ENCODE peak calls at places on chromosomes 11 and 22, in seven cellular contexts. One of them, this sample, is unnamed. For H3K4me1, the result is how much of the 10 kb centered on the place peaks cover.

GRCh38 chr11:72294566-72295395 is 50.8 kb upstream of the PHOX2A start:
- DNase-seq in H1: no peak
- DNase-seq in body of pancreas: no peak
- DNase-seq in mammary epithelial cell: no peak
- DNase-seq in heart right ventricle: no peak
- DNase-seq in astrocyte: no peak
- DNase-seq in colonic mucosa: no peak
- DNase-seq in this sample: no peak

GRCh38 chr22:38865201-38866023 is 6.6 kb downstream of the CBX6 start:
- DNase-seq in H1: no peak
- DNase-seq in colonic mucosa: no peak
- DNase-seq in astrocyte: no peak
- DNase-seq in heart right ventricle: no peak
- DNase-seq in mammary epithelial cell: no peak
- DNase-seq in body of pancreas: no peak
- DNase-seq in this sample: no peak

GRCh38 chr11:97118756-97119155 is 728.9 kb downstream of the JRKL start:
- DNase-seq in mammary epithelial cell: no peak
- DNase-seq in body of pancreas: no peak
- DNase-seq in heart right ventricle: no peak
- DNase-seq in H1: no peak
- DNase-seq in colonic mucosa: no peak
- DNase-seq in astrocyte: no peak
- DNase-seq in this sample: no peak

GRCh38 chr11:118634435-118635236 is 27.2 kb downstream of the PHLDB1 start:
- DNase-seq in body of pancreas: peak
- DNase-seq in heart right ventricle: peak
- DNase-seq in mammary epithelial cell: peak
- DNase-seq in H1: peak
- DNase-seq in colonic mucosa: peak
- DNase-seq in astrocyte: peak
- DNase-seq in this sample: no peak

GRCh38 chr11:29161216-29161615 is 855.6 kb downstream of the KCNA4 start:
- DNase-seq in heart right ventricle: no peak
- DNase-seq in mammary epithelial cell: peak
- DNase-seq in astrocyte: peak
- DNase-seq in H1: no peak
- DNase-seq in colonic mucosa: no peak
- DNase-seq in body of pancreas: no peak
- DNase-seq in this sample: peak

GRCh38 chr11:45919806-45920530 is 2.3 kb upstream of the PEX16 start:
- DNase-seq in H1: no peak
- DNase-seq in colonic mucosa: no peak
- DNase-seq in heart right ventricle: peak
- DNase-seq in body of pancreas: peak
- DNase-seq in mammary epithelial cell: no peak
- DNase-seq in astrocyte: no peak
- DNase-seq in this sample: no peak

GRCh38 chr11:4677948-4678347 is 19.7 kb downstream of the OR51E2 start:
- DNase-seq in mammary epithelial cell: no peak
- DNase-seq in H1: no peak
- DNase-seq in colonic mucosa: no peak
- DNase-seq in astrocyte: no peak
- DNase-seq in heart right ventricle: no peak
- DNase-seq in body of pancreas: no peak
- DNase-seq in this sample: no peak

GRCh38 chr11:32566527-32566926 is 17.1 kb upstream of the EIF3M start:
- DNase-seq in heart right ventricle: no peak
- DNase-seq in astrocyte: no peak
- DNase-seq in H1: no peak
- DNase-seq in mammary epithelial cell: no peak
- DNase-seq in body of pancreas: no peak
- DNase-seq in colonic mucosa: no peak
- DNase-seq in this sample: no peak

GRCh38 chr22:39960791-39961746 is 872 bp downstream of the TMA7B start:
- DNase-seq in H1: no peak
- DNase-seq in colonic mucosa: no peak
- DNase-seq in mammary epithelial cell: peak
- DNase-seq in astrocyte: peak
- DNase-seq in body of pancreas: no peak
- DNase-seq in heart right ventricle: no peak
- DNase-seq in this sample: peak

GRCh38 chr22:28381427-28382167 is 298.0 kb downstream of the TTC28 start:
- DNase-seq in colonic mucosa: no peak
- DNase-seq in heart right ventricle: no peak
- DNase-seq in mammary epithelial cell: no peak
- DNase-seq in H1: no peak
- DNase-seq in astrocyte: peak
- DNase-seq in body of pancreas: no peak
- DNase-seq in this sample: no peak

GRCh38 chr11:33475999-33476398 is 218.8 kb downstream of the HIPK3 start:
- DNase-seq in colonic mucosa: no peak
- DNase-seq in H1: no peak
- DNase-seq in astrocyte: peak
- DNase-seq in body of pancreas: peak
- DNase-seq in mammary epithelial cell: peak
- DNase-seq in heart right ventricle: peak
- DNase-seq in this sample: peak

GRCh38 chr22:43428005-43428485 is 16.2 kb downstream of the MPPED1 start:
- DNase-seq in astrocyte: no peak
- DNase-seq in mammary epithelial cell: no peak
- DNase-seq in heart right ventricle: no peak
- DNase-seq in body of pancreas: no peak
- DNase-seq in H1: no peak
- DNase-seq in colonic mucosa: no peak
- DNase-seq in this sample: no peak

GRCh38 chr11:79492008-79492407 is 51.2 kb upstream of the TENM4 start:
- DNase-seq in H1: no peak
- DNase-seq in heart right ventricle: no peak
- DNase-seq in astrocyte: no peak
- DNase-seq in body of pancreas: no peak
- DNase-seq in mammary epithelial cell: no peak
- DNase-seq in colonic mucosa: no peak
- DNase-seq in this sample: no peak

GRCh38 chr22:26131755-26132154 is 37.5 kb upstream of the SEZ6L start:
- DNase-seq in colonic mucosa: no peak
- DNase-seq in H1: no peak
- DNase-seq in astrocyte: no peak
- DNase-seq in body of pancreas: no peak
- DNase-seq in heart right ventricle: no peak
- DNase-seq in mammary epithelial cell: no peak
- DNase-seq in this sample: no peak

GRCh38 chr22:26139320-26139719 is 29.9 kb upstream of the SEZ6L start:
- DNase-seq in mammary epithelial cell: peak
- DNase-seq in colonic mucosa: no peak
- DNase-seq in body of pancreas: peak
- DNase-seq in heart right ventricle: peak
- DNase-seq in astrocyte: no peak
- DNase-seq in H1: no peak
- DNase-seq in this sample: no peak

GRCh38 chr22:26134654-26135330 is 34.5 kb upstream of the SEZ6L start:
- DNase-seq in mammary epithelial cell: no peak
- DNase-seq in heart right ventricle: no peak
- DNase-seq in astrocyte: no peak
- DNase-seq in body of pancreas: no peak
- DNase-seq in colonic mucosa: no peak
- DNase-seq in H1: no peak
- DNase-seq in this sample: no peak
- TF ChIP-seq CTCF in mammary epithelial cell: no peak
- TF ChIP-seq CTCF in heart right ventricle: no peak
- TF ChIP-seq CTCF in astrocyte: no peak
- TF ChIP-seq CTCF in body of pancreas: no peak
- TF ChIP-seq CTCF in colonic mucosa: no peak
- TF ChIP-seq CTCF in H1: peak
- TF ChIP-seq CTCF in this sample: peak

GRCh38 chr11:121467965-121468364 is 15.2 kb upstream of the SORL1-AS1 start:
- DNase-seq in heart right ventricle: no peak
- DNase-seq in mammary epithelial cell: peak
- DNase-seq in body of pancreas: no peak
- DNase-seq in astrocyte: peak
- DNase-seq in H1: no peak
- DNase-seq in colonic mucosa: no peak
- DNase-seq in this sample: no peak
- H3K4me1 ChIP-seq in heart right ventricle: under half
- H3K4me1 ChIP-seq in mammary epithelial cell: under half
- H3K4me1 ChIP-seq in body of pancreas: under half
- H3K4me1 ChIP-seq in astrocyte: under half
- H3K4me1 ChIP-seq in H1: under half
- H3K4me1 ChIP-seq in colonic mucosa: under half
- H3K4me1 ChIP-seq in this sample: under half

GRCh38 chr11:40291304-40292100 is 1168.0 kb downstream of the LRRC4C start:
- DNase-seq in astrocyte: no peak
- DNase-seq in H1: no peak
- DNase-seq in mammary epithelial cell: no peak
- DNase-seq in heart right ventricle: no peak
- DNase-seq in body of pancreas: no peak
- DNase-seq in colonic mucosa: no peak
- DNase-seq in this sample: no peak

GRCh38 chr11:40295466-40295865 is 1164.0 kb downstream of the LRRC4C start:
- DNase-seq in H1: no peak
- DNase-seq in mammary epithelial cell: no peak
- DNase-seq in body of pancreas: no peak
- DNase-seq in heart right ventricle: no peak
- DNase-seq in astrocyte: no peak
- DNase-seq in colonic mucosa: no peak
- DNase-seq in this sample: no peak

GRCh38 chr11:40294343-40294723 is 1165.1 kb downstream of the LRRC4C start:
- DNase-seq in astrocyte: no peak
- DNase-seq in H1: no peak
- DNase-seq in heart right ventricle: no peak
- DNase-seq in mammary epithelial cell: no peak
- DNase-seq in body of pancreas: no peak
- DNase-seq in colonic mucosa: no peak
- DNase-seq in this sample: no peak

GRCh38 chr11:40292636-40293585 is 1166.5 kb downstream of the LRRC4C start:
- DNase-seq in heart right ventricle: no peak
- DNase-seq in colonic mucosa: no peak
- DNase-seq in body of pancreas: no peak
- DNase-seq in H1: no peak
- DNase-seq in mammary epithelial cell: no peak
- DNase-seq in astrocyte: no peak
- DNase-seq in this sample: no peak

DNA sequence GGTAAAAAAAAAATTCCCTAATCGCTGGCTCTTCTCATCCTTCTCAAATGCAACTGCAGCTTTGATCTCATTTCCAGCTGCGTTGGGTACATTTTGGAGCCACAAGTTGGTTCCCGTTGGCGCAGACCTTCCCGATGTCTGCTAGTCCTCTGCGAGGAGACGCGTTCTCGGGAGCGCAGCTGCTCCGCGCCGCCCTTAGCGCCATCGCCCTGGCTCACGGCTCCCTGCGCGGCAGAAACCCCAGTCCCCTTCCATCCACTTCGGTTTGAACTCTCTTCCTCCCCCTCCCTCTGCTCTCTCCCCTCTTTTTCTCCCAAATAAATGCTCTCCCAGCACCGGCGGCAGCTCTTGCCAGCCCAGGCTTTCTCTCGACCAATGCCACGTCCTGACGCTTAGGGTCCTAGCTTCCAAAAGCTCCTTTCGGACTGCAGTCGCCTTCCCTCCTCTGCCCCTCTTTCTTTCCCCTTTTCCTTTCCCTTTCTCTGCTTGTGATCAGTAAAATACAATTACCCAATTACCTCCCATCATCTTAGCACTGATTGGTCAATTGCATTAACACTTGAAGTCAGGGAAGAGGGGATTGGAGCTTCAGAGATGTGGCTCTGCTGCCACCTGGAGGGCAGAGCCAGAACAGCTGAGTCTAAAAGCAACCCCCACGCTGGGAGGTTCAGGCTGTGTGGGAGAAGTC is 1165.7 kb downstream of the LRRC4C start:
- DNase-seq in mammary epithelial cell: peak
- DNase-seq in colonic mucosa: peak
- DNase-seq in heart right ventricle: peak
- DNase-seq in astrocyte: peak
- DNase-seq in H1: peak
- DNase-seq in body of pancreas: peak
- DNase-seq in this sample: peak
- H3K27ac ChIP-seq in mammary epithelial cell: no peak
- H3K27ac ChIP-seq in colonic mucosa: peak
- H3K27ac ChIP-seq in heart right ventricle: peak
- H3K27ac ChIP-seq in astrocyte: peak
- H3K27ac ChIP-seq in H1: no peak
- H3K27ac ChIP-seq in body of pancreas: no peak
- H3K27ac ChIP-seq in this sample: no peak

GRCh38 chr22:20027966-20028854 is 7.3 kb downstream of the TANGO2 start:
- DNase-seq in astrocyte: no peak
- DNase-seq in colonic mucosa: no peak
- DNase-seq in H1: no peak
- DNase-seq in heart right ventricle: no peak
- DNase-seq in body of pancreas: no peak
- DNase-seq in mammary epithelial cell: no peak
- DNase-seq in this sample: no peak
- TF ChIP-seq CTCF in astrocyte: peak
- TF ChIP-seq CTCF in colonic mucosa: no peak
- TF ChIP-seq CTCF in H1: no peak
- TF ChIP-seq CTCF in heart right ventricle: no peak
- TF ChIP-seq CTCF in body of pancreas: no peak
- TF ChIP-seq CTCF in mammary epithelial cell: peak
- TF ChIP-seq CTCF in this sample: peak

DNA sequence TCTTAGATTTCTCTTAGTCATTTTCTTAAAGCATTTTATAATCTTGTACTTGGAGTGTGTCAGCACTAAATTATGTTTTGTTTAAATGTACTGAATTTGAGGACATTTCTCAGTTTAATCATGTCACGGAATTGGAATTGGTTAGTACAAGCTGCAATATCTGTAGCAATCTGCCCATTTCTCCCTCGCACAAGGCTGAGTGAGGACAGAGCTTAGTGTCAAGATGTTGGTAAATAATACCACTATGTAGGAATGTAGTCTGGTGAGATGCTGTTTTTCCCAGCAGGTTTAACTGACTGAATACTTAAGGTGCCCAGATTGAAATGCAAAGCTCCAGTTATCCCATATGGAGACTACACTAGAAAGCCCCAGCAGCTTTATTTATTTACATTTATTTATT is 30.6 kb downstream of the SREBF2 start:
- DNase-seq in H1: no peak
- DNase-seq in mammary epithelial cell: no peak
- DNase-seq in body of pancreas: no peak
- DNase-seq in colonic mucosa: no peak
- DNase-seq in heart right ventricle: no peak
- DNase-seq in astrocyte: no peak
- DNase-seq in this sample: no peak
- H3K4me1 ChIP-seq in H1: under half
- H3K4me1 ChIP-seq in mammary epithelial cell: under half
- H3K4me1 ChIP-seq in body of pancreas: under half
- H3K4me1 ChIP-seq in colonic mucosa: under half
- H3K4me1 ChIP-seq in heart right ventricle: under half
- H3K4me1 ChIP-seq in astrocyte: under half
- H3K4me1 ChIP-seq in this sample: under half

GRCh38 chr11:121743285-121743684 is 290.5 kb upstream of the SORL1-AS1 start:
- DNase-seq in astrocyte: no peak
- DNase-seq in colonic mucosa: no peak
- DNase-seq in mammary epithelial cell: no peak
- DNase-seq in H1: no peak
- DNase-seq in body of pancreas: no peak
- DNase-seq in heart right ventricle: no peak
- DNase-seq in this sample: no peak

GRCh38 chr11:121741316-121741715 is 288.5 kb upstream of the SORL1-AS1 start:
- DNase-seq in mammary epithelial cell: no peak
- DNase-seq in heart right ventricle: no peak
- DNase-seq in colonic mucosa: no peak
- DNase-seq in astrocyte: no peak
- DNase-seq in H1: no peak
- DNase-seq in body of pancreas: no peak
- DNase-seq in this sample: no peak

GRCh38 chr11:121741954-121742361 is 289.2 kb upstream of the SORL1-AS1 start:
- DNase-seq in astrocyte: peak
- DNase-seq in mammary epithelial cell: no peak
- DNase-seq in colonic mucosa: peak
- DNase-seq in H1: no peak
- DNase-seq in heart right ventricle: peak
- DNase-seq in body of pancreas: peak
- DNase-seq in this sample: no peak

GRCh38 chr11:121740902-121741301 is 288.1 kb upstream of the SORL1-AS1 start:
- DNase-seq in body of pancreas: no peak
- DNase-seq in H1: no peak
- DNase-seq in mammary epithelial cell: no peak
- DNase-seq in astrocyte: no peak
- DNase-seq in heart right ventricle: no peak
- DNase-seq in colonic mucosa: no peak
- DNase-seq in this sample: no peak
- H3K27ac ChIP-seq in body of pancreas: no peak
- H3K27ac ChIP-seq in H1: no peak
- H3K27ac ChIP-seq in mammary epithelial cell: no peak
- H3K27ac ChIP-seq in astrocyte: no peak
- H3K27ac ChIP-seq in heart right ventricle: peak
- H3K27ac ChIP-seq in colonic mucosa: peak
- H3K27ac ChIP-seq in this sample: no peak